ENCODE peak calls at places on chromosomes 16 and 17, in ten cellular contexts. M, J, I, L, U, E, Q, K, Z and H are unnamed samples.

GRCh38 chr17:17957584-17957916 is 14.7 kb downstream of the TOM1L2 start:
- DNase-seq in M (no peak), Q (no peak), U (no peak), Z (no peak), L (no peak), E (no peak), I (no peak), J (no peak), K (no peak), H (no peak)

GRCh38 chr17:31068291-31068690 is 26.5 kb upstream of the NF1 start:
- DNase-seq in J (no peak), Q (no peak), K (peak), I (peak), U (peak), M (peak), E (peak), L (peak), Z (peak), H (peak)

GRCh38 chr16:85860413-85861094 is 38.4 kb upstream of the IRF8 start:
- DNase-seq in I (no peak), M (no peak), J (no peak), Q (no peak), L (no peak), Z (no peak), E (peak), K (no peak), U (no peak), H (no peak)

GRCh38 chr17:28725166-28725659 is 820 bp downstream of the TLCD1 start:
- DNase-seq in E (no peak), M (peak), K (no peak), J (no peak), I (no peak), L (peak), Q (no peak), U (no peak), Z (peak), H (peak)

GRCh38 chr17:18921912-18922451 is 30.0 kb upstream of the SLC5A10 start:
- DNase-seq in M (no peak), K (no peak), Z (no peak), Q (no peak), I (no peak), E (no peak), L (peak), J (peak), U (no peak), H (peak)

GRCh38 chr17:52120465-52120864 is 38.0 kb downstream of the CA10 start:
- DNase-seq in U (no peak), I (no peak), L (no peak), K (no peak), Z (no peak), M (no peak), J (no peak), Q (no peak), E (no peak), H (no peak)

GRCh38 chr17:49646391-49647255 is 31.3 kb downstream of the SPOP start:
- DNase-seq in I (no peak), Z (peak), K (no peak), L (peak), M (peak), U (no peak), E (peak), J (peak), Q (no peak), H (peak)

GRCh38 chr16:85563031-85563430 is 50.1 kb upstream of the GSE1 start:
- DNase-seq in U (no peak), K (no peak), Z (no peak), E (no peak), I (no peak), M (no peak), Q (no peak), J (no peak), L (no peak), H (no peak)

GRCh38 chr16:89472711-89473075 is 17.7 kb downstream of the ANKRD11 start:
- DNase-seq in E (no peak), M (no peak), Z (no peak), L (no peak), Q (no peak), J (no peak), U (no peak), I (no peak), K (no peak), H (no peak)

GRCh38 chr16:15879255-15879804 is 9.1 kb downstream of the CEP20 start:
- DNase-seq in M (peak), L (peak), E (peak), U (no peak), I (no peak), Z (peak), K (no peak), J (peak), Q (no peak), H (peak)

GRCh38 chr16:22300427-22301071 is 3.3 kb downstream of the POLR3E start:
- DNase-seq in E (peak), U (peak), I (peak), M (peak), Z (peak), Q (peak), L (peak), J (peak), K (peak), H (peak)

GRCh38 chr16:12538667-12539081 is 265.0 kb downstream of the CPPED1 start:
- DNase-seq in U (no peak), K (no peak), J (no peak), I (no peak), M (no peak), Q (no peak), L (no peak), E (peak), Z (peak), H (no peak)

GRCh38 chr17:74569392-74570003 is 2.2 kb upstream of the CD300H start:
- DNase-seq in U (no peak), Q (peak), M (peak), E (peak), K (no peak), L (peak), J (peak), I (peak), Z (peak), H (peak)

GRCh38 chr17:82913304-82914043 is 73.7 kb upstream of the ZNF750 start:
- DNase-seq in K (no peak), M (no peak), I (no peak), E (no peak), L (no peak), Q (no peak), Z (no peak), J (no peak), U (no peak), H (peak)

GRCh38 chr17:30234296-30234695 is 1.2 kb downstream of the SLC6A4 start:
- DNase-seq in J (no peak), U (no peak), K (no peak), L (no peak), M (no peak), Q (no peak), E (no peak), Z (no peak), I (no peak), H (no peak)

GRCh38 chr16:1152123-1152638 is 725 bp upstream of the CACNA1H start:
- DNase-seq in K (peak), U (peak), M (no peak), I (no peak), L (no peak), Q (peak), E (no peak), J (no peak), Z (peak), H (no peak)

GRCh38 chr16:58421529-58421928 is 29.3 kb downstream of the GINS3 start:
- DNase-seq in U (peak), I (no peak), M (no peak), K (no peak), Z (no peak), E (peak), J (no peak), L (peak), Q (peak), H (no peak)

GRCh38 chr17:67503184-67503583 is 126.1 kb downstream of the PITPNC1 start:
- DNase-seq in E (peak), M (no peak), L (no peak), Q (no peak), J (no peak), Z (no peak), U (no peak), I (no peak), K (no peak), H (no peak)

GRCh38 chr16:468072-468821 is 42.8 kb downstream of the RAB11FIP3 start:
- DNase-seq in J (no peak), Z (no peak), E (no peak), M (no peak), L (no peak), Q (no peak), U (no peak), I (peak), K (no peak), H (no peak)

GRCh38 chr17:67879662-67880061 is 54.4 kb downstream of the BPTF start:
- DNase-seq in U (no peak), M (no peak), Q (no peak), E (no peak), J (no peak), Z (peak), I (no peak), K (no peak), L (no peak), H (no peak)

GRCh38 chr16:56041556-56042140 is 149.6 kb upstream of the GNAO1 start:
- DNase-seq in K (peak), Z (peak), J (no peak), L (no peak), M (no peak), I (peak), E (peak), U (peak), Q (peak), H (no peak)

GRCh38 chr17:60087882-60088669 is 9.4 kb upstream of the HEATR6 start:
- DNase-seq in Q (no peak), L (peak), K (no peak), J (no peak), I (no peak), Z (peak), E (no peak), M (peak), U (no peak), H (peak)

GRCh38 chr17:76511562-76512365 is 10.5 kb upstream of the RHBDF2 start:
- DNase-seq in U (no peak), I (no peak), L (peak), M (no peak), K (no peak), Z (no peak), Q (no peak), J (no peak), E (no peak), H (peak)

GRCh38 chr16:88700322-88700635 is 5.9 kb downstream of the RNF166 start:
- DNase-seq in Q (no peak), K (no peak), U (no peak), L (no peak), Z (no peak), J (no peak), E (no peak), I (no peak), M (no peak), H (no peak)

GRCh38 chr17:5019475-5019956 is 15.7 kb downstream of the SLC52A1 start:
- DNase-seq in E (no peak), Q (no peak), L (peak), Z (peak), U (no peak), M (no peak), I (no peak), K (no peak), J (no peak), H (peak)

GRCh38 chr17:69445132-69445531 is 30.6 kb downstream of the MAP2K6 start:
- DNase-seq in L (no peak), Z (no peak), K (no peak), E (no peak), U (no peak), I (no peak), Q (no peak), J (no peak), M (no peak), H (no peak)

DNA sequence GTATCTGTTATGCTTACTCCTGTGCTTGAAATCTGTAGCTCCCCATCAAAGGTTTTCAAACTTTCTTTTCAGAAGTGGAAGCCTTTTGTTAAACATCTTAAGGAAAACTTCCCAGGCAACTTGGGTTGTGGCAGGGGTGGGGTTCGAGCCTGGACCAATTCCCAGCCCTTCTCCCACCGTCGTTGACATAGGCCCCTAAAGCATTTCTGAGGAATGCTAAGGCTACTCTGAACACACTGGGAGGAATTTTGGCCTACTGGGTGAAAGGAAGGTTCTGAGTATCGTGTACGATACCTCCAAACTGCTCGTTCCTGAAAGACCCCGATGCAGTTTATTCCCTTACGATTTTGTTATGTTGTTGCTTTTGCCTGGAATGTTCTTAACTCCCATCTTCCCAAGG is 56.1 kb upstream of the PMFBP1 start:
- DNase-seq in L (no peak), E (no peak), K (no peak), Q (no peak), M (no peak), I (no peak), Z (no peak), J (no peak), U (no peak), H (no peak)
- H3K4me3 ChIP-seq in L (no peak), E (no peak), K (no peak), Q (no peak), M (no peak), I (no peak), Z (no peak), J (no peak), U (no peak), H (no peak)

GRCh38 chr16:68420366-68420765 is 27.9 kb downstream of the SMPD3 start:
- DNase-seq in U (no peak), Z (no peak), J (no peak), E (no peak), M (no peak), I (no peak), K (no peak), Q (no peak), L (no peak), H (no peak)
- TF ChIP-seq CTCF in U (no peak), Z (no peak), J (no peak), E (no peak), M (no peak), I (no peak), K (no peak), Q (no peak), L (no peak), H (no peak)

DNA sequence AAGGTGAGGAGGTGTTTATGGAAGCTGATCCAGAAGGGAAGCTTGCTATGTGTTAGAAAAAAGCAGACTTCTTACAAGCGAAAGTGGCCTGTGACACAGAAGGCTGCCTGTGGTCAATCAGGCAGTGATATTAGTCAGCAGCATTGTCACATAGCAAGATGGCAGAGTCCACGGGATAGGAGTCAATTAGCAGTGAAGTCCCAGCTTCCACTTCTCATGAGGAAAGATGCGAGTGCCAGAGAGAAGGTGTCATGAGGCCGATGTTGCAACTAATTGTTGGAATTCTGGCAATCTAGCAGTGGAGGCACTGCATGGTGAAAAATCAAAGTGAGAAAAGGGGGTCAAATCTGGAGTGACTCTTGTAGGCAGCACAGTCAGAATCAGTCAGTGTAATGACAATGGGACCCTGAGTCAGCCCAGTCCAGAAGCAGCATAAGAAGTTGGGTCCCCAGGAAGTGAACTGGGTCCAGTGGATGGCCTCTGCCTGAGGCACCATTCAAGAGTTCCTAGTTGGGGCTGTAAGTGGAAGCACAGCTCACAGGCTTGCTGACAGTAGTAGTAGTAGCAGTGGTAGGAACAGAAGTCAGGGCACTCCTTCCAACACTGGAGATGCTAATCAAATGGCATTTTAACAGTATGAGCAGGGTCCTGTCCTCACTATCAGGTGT is 85.1 kb downstream of the TNFRSF13B start:
- DNase-seq in I (no peak), J (no peak), Q (no peak), Z (no peak), U (no peak), M (no peak), L (no peak), K (no peak), E (no peak), H (no peak)
- H3K4me3 ChIP-seq in I (no peak), J (no peak), Q (no peak), Z (no peak), U (no peak), M (no peak), L (no peak), K (no peak), E (no peak), H (no peak)

DNA sequence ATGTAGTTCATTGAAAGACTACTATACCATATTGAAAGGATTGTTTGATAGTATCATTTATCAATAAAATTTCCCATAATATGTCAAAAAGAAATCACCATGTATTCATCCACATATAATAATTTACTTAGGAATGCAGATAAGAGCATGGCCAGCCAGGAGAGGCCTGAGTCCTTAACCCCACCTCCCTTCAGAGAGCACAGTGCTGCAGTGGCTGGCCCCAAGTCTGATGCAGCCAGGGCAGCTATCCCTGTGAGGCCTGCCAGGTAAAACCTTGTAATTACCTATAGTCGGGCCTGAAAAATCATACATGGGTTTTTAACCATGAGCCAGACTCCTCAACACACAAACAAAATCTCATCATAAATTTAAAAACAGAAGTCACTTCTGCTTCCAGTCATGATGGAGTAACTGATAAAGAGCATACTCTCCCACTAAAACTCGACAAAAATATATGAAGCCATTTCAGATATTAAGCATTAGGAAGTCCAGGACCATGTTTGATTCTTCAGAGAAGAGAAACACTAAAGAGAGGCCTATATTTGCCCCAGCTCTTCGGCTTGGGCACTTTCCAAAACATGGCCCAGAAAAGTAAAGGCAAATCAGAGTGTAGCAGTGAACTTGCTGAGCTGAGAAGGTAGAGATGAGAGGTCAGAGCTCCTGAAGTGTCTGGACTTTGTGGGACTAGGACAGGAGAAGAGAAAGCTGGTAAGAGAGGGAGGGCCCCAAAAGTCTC is 40.9 kb upstream of the CCNF start:
- DNase-seq in M (no peak), I (no peak), J (no peak), Z (no peak), K (no peak), E (no peak), U (no peak), Q (no peak), L (no peak), H (no peak)
- TF ChIP-seq CTCF in M (no peak), I (no peak), J (no peak), Z (no peak), K (no peak), E (no peak), U (no peak), Q (no peak), L (no peak), H (no peak)

DNA sequence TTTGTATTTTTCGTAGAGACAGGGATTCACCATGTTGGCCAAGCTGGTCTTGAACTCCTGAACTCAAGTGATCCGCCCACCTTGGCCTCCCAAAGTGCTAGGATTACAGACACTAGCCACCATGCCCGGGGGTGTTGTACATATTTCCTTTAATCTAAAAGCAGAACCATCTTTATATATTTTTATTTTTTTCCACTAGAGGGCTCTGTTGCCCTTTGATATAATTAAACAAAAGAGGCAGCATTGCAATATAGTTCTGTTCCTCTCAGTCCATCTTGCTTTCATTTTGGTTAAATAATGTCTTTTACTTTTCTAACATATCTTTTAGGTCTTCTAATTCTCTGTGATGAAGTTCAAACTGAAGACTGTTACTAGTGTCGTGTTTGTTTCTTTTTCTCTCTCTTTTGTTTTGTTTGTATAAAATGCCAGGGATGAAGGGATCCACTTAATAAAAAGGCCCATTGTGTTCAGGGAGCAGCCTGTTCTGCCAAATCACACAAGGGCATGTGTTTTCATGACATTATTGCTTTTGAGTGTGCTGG is 23.4 kb downstream of the WWOX start:
- DNase-seq in Z (peak), Q (no peak), U (no peak), J (peak), M (peak), K (no peak), I (peak), L (peak), E (peak), H (peak)
- H3K4me3 ChIP-seq in Z (no peak), Q (no peak), U (no peak), J (no peak), M (no peak), K (no peak), I (no peak), L (no peak), E (no peak), H (no peak)

GRCh38 chr17:81142301-81143199 is 22.8 kb upstream of the PVALEF start:
- DNase-seq in Q (peak), M (peak), J (peak), Z (peak), K (peak), I (peak), E (peak), L (peak), U (peak), H (peak)
- TF ChIP-seq CTCF in Q (peak), M (peak), J (peak), Z (peak), K (peak), I (peak), E (peak), L (peak), U (peak), H (peak)

GRCh38 chr16:31093132-31093703 is 1.4 kb downstream of the VKORC1 start:
- DNase-seq in J (no peak), L (peak), I (no peak), K (peak), M (no peak), Z (peak), Q (no peak), E (peak), U (no peak), H (peak)
- H3K4me3 ChIP-seq in J (peak), L (peak), I (no peak), K (peak), M (peak), Z (peak), Q (peak), E (peak), U (peak), H (peak)

DNA sequence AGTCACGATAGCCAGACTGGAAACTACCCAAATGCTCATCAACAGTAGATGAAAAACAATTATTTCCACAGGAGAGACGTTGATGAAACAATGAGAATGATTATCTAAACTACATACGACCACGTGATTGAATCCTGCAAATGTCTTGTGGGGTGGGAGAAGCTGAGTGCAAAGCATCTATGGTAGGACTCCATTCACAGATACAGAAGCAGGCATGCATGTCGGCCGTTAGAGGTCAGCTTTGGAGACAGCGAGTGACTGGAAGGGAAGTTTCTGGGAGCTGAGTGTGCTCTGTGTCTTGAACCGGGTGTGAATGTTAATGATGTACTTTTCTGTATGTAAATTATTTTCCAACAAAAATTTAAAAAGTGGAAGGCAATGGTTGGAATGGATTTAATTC is 71.5 kb upstream of the DNAJA2 start:
- DNase-seq in J (no peak), Q (no peak), I (peak), M (no peak), U (no peak), L (peak), Z (no peak), E (no peak), K (no peak), H (peak)
- TF ChIP-seq CTCF in J (no peak), Q (no peak), I (no peak), M (no peak), U (no peak), L (peak), Z (no peak), E (no peak), K (no peak), H (peak)

GRCh38 chr16:11296706-11297491 is 15.8 kb upstream of the PRM1 start:
- DNase-seq in E (peak), K (no peak), I (no peak), Q (no peak), L (no peak), U (no peak), Z (no peak), J (no peak), M (peak), H (no peak)
- H3K4me3 ChIP-seq in E (no peak), K (no peak), I (no peak), Q (peak), L (no peak), U (peak), Z (no peak), J (no peak), M (peak), H (no peak)